ENCODE peak calls at places on chromosomes 7 and 10, in six cellular contexts. D, R, I, O, K and J are unnamed samples.

GRCh38 chr7:140003913-140004382 is 58.8 kb downstream of the PARP12 start:
- DNase-seq in D (peak; percentile 68), K (peak; percentile 11), R (peak; percentile 62), I (peak; percentile 73), O (no peak), J (peak; percentile 74)

GRCh38 chr7:149161241-149161848 is 14.1 kb downstream of the ZNF398 start:
- DNase-seq in I (no peak), K (no peak), D (peak; percentile 77), R (peak; percentile 15), O (no peak), J (no peak)

GRCh38 chr10:118615888-118616287 is 20.4 kb upstream of the PRLHR start:
- DNase-seq in K (no peak), R (no peak), O (no peak), D (no peak), I (no peak), J (no peak)

GRCh38 chr10:117253908-117254307 is 13.0 kb downstream of the SLC18A2 start:
- DNase-seq in I (no peak), R (no peak), O (no peak), D (no peak), K (no peak), J (no peak)

GRCh38 chr10:122665946-122666345 is 33.7 kb downstream of the C10orf120 start:
- DNase-seq in D (no peak), K (no peak), I (no peak), O (no peak), R (no peak), J (no peak)

GRCh38 chr7:35652124-35652523 is 42.8 kb downstream of the HERPUD2 start:
- DNase-seq in O (no peak), R (no peak), I (no peak), K (peak; percentile 14), D (no peak), J (no peak)

GRCh38 chr10:125661942-125662515 is 20.9 kb downstream of the TEX36 start:
- DNase-seq in I (no peak), O (no peak), D (peak; percentile 96), K (no peak), R (peak; percentile 57), J (no peak)

GRCh38 chr10:128875955-128876354 is 591.1 kb upstream of the MGMT start:
- DNase-seq in R (no peak), O (no peak), I (no peak), K (no peak), D (no peak), J (no peak)

GRCh38 chr10:36779238-36779846 is 346.1 kb upstream of the ANKRD30A start:
- DNase-seq in K (no peak), R (peak; percentile 83), O (peak; percentile 28), D (peak; percentile 54), I (no peak), J (no peak)

GRCh38 chr7:127667017-127667670 is 15.2 kb downstream of the SND1 start:
- DNase-seq in K (no peak), I (no peak), O (no peak), D (peak; percentile 52), R (peak; percentile 60), J (no peak)

GRCh38 chr10:100607439-100607838 is 71.7 kb downstream of the HIF1AN start:
- DNase-seq in I (no peak), R (no peak), O (no peak), D (no peak), K (no peak), J (no peak)

GRCh38 chr7:4709187-4709586 is 27.1 kb downstream of the FOXK1 start:
- DNase-seq in D (no peak), O (no peak), K (no peak), R (no peak), I (no peak), J (no peak)

GRCh38 chr7:151815419-151815818 is 61.5 kb downstream of the PRKAG2 start:
- DNase-seq in D (no peak), I (no peak), R (no peak), K (no peak), O (no peak), J (no peak)

GRCh38 chr7:27104244-27105149 is 2.0 kb upstream of the HOXA2 start:
- DNase-seq in K (no peak), I (no peak), D (no peak), O (no peak), R (no peak), J (no peak)

GRCh38 chr10:30755474-30755873 is 125.9 kb upstream of the LYZL2 start:
- DNase-seq in D (no peak), I (no peak), K (no peak), O (no peak), R (peak; percentile 91), J (no peak)

GRCh38 chr7:118104812-118105441 is 79.0 kb upstream of the LSM8 start:
- DNase-seq in D (peak; percentile 23), K (no peak), I (no peak), O (no peak), R (peak; percentile 15), J (peak; percentile 12)

GRCh38 chr7:26667514-26668133 is 196.8 kb downstream of the SKAP2 start:
- DNase-seq in D (peak; percentile 94), O (peak; percentile 95), R (peak; percentile 96), K (peak; percentile 33), I (peak; percentile 37), J (peak; percentile 90)

GRCh38 chr10:78664929-78665525 is 403.7 kb upstream of the ZMIZ1 start:
- DNase-seq in K (peak; percentile 7), R (peak; percentile 29), D (peak; percentile 7), O (no peak), I (no peak), J (no peak)

GRCh38 chr7:41869091-41869490 is 166.2 kb upstream of the INHBA start:
- DNase-seq in D (peak; percentile 67), O (no peak), R (peak; percentile 74), K (no peak), I (no peak), J (no peak)

GRCh38 chr7:149379625-149380024 is 81.2 kb downstream of the ZNF777 start:
- DNase-seq in O (no peak), K (no peak), I (no peak), R (no peak), D (no peak), J (no peak)

GRCh38 chr7:40072268-40072667 is 62.2 kb downstream of the MPLKIP start:
- DNase-seq in K (no peak), R (no peak), D (no peak), O (no peak), I (no peak), J (no peak)